ENCODE peak calls at places on chromosome X, in four cellular contexts. V is mesendoderm, I is IMR-90, B is H1. M is an unnamed sample.

GRCh38 chrX:6026484-6026883 is 202.2 kb downstream of the NLGN4X start:
- DNase-seq in V (no peak), I (no peak), B (no peak), M (no peak)

GRCh38 chrX:123773258-123773978 is 40.6 kb upstream of the THOC2 start:
- DNase-seq in V (no peak), I (no peak), B (no peak), M (no peak)

GRCh38 chrX:34880656-34881055 is 61.9 kb upstream of the FAM47B start:
- DNase-seq in V (no peak), I (peak; percentile 74), B (no peak), M (no peak)

GRCh38 chrX:30995705-30996104 is 76.1 kb downstream of the FTHL17 start:
- DNase-seq in V (no peak), I (no peak), B (no peak), M (no peak)

GRCh38 chrX:65871671-65872311 is 168.1 kb downstream of the VSIG4 start:
- DNase-seq in V (peak; percentile 92), I (no peak), B (peak; percentile 42), M (peak; percentile 62)

GRCh38 chrX:134520860-134521390 is 61.0 kb downstream of the HPRT1 start:
- DNase-seq in V (peak; percentile 89), I (peak; percentile 76), B (no peak), M (peak; percentile 65)

GRCh38 chrX:149628280-149628679 is 3.3 kb downstream of the TMEM185A start:
- DNase-seq in V (no peak), I (no peak), B (no peak), M (no peak)

GRCh38 chrX:46837543-46838481 is 969 bp downstream of the RP2 start:
- DNase-seq in V (no peak), I (peak; percentile 46), B (no peak), M (no peak)

GRCh38 chrX:370244-370962 is 16.3 kb downstream of the PPP2R3B start:
- DNase-seq in V (no peak), I (no peak), B (no peak), M (no peak)

GRCh38 chrX:93422693-93423092 is 250.7 kb downstream of the NAP1L3 start:
- DNase-seq in V (peak; percentile 64), I (peak; percentile 1), B (no peak), M (peak; percentile 54)

GRCh38 chrX:111288841-111289240 is 18.6 kb upstream of the CAPN6 start:
- DNase-seq in V (no peak), I (no peak), B (no peak), M (no peak)

GRCh38 chrX:139932077-139932900 is 564 bp downstream of the ATP11C start:
- DNase-seq in V (no peak), I (peak; percentile 26), B (no peak), M (no peak)

GRCh38 chrX:118346258-118347094 is 570 bp downstream of the WDR44 start:
- DNase-seq in V (peak; percentile 49), I (no peak), B (no peak), M (no peak)

GRCh38 chrX:71169586-71169985 is 24.9 kb downstream of the NLGN3 start:
- DNase-seq in V (no peak), I (no peak), B (no peak), M (no peak)

GRCh38 chrX:73765776-73766465 is 202.9 kb downstream of the CHIC1 start:
- DNase-seq in V (no peak), I (no peak), B (no peak), M (no peak)

DNA sequence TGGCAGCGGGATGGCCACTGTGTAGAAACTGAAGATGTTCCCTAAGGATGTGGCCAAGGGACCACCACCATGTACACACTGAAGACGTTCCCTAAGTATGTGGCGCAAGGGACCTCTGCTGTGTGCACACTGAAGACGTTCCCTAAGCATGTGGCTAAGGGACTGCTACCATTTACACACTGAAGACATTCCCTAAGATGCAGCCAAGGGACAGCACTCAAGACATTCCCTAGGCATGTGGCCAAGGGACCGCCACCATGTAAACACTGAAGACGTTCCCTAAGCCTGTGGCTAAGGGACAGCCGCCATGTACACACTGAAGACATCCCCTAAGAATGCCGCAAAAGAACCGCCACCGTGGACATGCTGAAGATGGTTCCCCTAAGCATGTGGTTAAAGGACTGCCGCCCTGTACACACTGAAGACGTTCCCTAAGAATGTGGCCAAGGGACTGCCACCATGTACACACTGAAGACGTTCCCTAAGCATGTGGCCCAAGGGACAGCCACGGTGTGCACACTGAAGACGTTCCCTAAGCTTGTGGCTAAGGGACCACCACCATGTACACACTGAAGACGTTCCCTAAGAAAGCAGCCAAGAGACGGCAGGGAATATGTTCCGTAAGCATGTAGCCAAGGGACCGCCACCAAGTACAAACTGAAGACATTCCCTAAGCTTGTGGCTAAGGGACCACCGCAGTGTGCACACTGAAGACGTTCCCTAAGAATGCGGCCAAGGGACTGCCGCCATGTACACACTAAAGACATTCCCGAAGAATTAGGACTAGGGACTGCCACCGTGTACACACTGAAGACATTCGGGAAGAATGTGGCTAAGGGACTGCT is 43.3 kb downstream of the DHRSX start:
- DNase-seq in V (peak; percentile 81), I (no peak), B (no peak), M (peak; percentile 69)
- H3K18ac ChIP-seq in V (no peak overlapping the region), I (no peak overlapping the region), B (peak overlapping the region; percentile 15), M (no peak overlapping the region)

GRCh38 chrX:44422631-44423030 is 79.2 kb upstream of the EFHC2 start:
- DNase-seq in V (no peak), I (no peak), B (no peak), M (no peak)
- H3K56ac ChIP-seq in V (no peak overlapping the region), I (no peak overlapping the region), B (no peak overlapping the region), M (no peak overlapping the region)

GRCh38 chrX:9859711-9860555 is 73.7 kb downstream of the SHROOM2 start:
- DNase-seq in V (no peak), I (peak; percentile 83), B (no peak), M (no peak)
- H3K18ac ChIP-seq in V (no peak overlapping the region), I (peak overlapping the region; percentile 27), B (no peak overlapping the region), M (no peak overlapping the region)

DNA sequence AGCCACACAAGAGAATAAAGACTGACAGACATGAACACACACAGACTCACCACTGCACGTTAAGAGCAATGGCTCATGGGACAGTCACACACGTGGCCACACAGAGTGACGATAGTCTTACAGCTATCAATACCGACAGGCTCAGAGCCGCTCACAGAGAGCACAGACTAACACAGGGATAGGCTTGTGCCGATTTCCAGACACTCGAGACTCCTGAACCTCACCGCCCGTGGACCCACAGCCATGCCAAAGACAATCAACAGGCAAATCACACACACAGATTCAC is 716 bp upstream of the SLC38A5 start:
- DNase-seq in V (no peak), I (no peak), B (no peak), M (no peak)
- H3K56ac ChIP-seq in V (no peak overlapping the region), I (no peak overlapping the region), B (no peak overlapping the region), M (no peak overlapping the region)

DNA sequence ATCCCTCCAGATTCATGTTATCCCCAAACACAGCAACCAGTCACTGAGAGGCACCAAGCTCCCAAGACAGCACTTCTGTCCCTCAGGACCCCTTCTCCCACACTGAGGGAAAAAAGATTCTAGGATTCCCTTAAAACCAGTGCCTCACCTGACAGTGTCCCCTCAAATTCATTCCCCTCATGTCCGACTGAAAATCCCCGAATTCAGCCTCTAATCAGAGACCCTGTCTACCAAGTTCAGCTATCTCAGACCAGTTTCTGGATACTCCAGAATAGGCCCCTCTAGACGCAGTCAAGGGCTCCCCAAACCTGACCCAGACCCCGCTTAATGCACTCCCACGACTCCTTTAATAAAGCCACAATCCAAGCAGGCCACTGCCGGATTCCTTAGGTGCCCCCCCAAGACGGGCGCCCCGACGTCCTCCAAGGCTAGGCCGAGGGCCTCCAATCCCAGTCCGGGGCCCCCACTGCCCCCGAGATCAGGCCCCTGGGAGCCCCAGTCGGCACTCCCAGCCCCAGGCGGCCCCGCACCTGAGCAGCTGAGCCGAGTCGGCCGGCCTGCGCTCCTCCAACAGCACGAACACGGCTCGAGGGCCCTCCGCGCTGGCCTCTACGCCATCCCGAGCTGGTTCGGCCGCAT is 457 bp downstream of the TFE3 start:
- DNase-seq in V (no peak), I (no peak), B (no peak), M (no peak)
- H3K18ac ChIP-seq in V (peak overlapping the region; percentile 90), I (peak overlapping the region; percentile 77), B (no peak overlapping the region), M (peak overlapping the region; percentile 64)

GRCh38 chrX:138492371-138492770 is 219.1 kb downstream of the FGF13 start:
- DNase-seq in V (no peak), I (no peak), B (no peak), M (no peak)
- H3K56ac ChIP-seq in V (no peak overlapping the region), I (no peak overlapping the region), B (no peak overlapping the region), M (no peak overlapping the region)

DNA sequence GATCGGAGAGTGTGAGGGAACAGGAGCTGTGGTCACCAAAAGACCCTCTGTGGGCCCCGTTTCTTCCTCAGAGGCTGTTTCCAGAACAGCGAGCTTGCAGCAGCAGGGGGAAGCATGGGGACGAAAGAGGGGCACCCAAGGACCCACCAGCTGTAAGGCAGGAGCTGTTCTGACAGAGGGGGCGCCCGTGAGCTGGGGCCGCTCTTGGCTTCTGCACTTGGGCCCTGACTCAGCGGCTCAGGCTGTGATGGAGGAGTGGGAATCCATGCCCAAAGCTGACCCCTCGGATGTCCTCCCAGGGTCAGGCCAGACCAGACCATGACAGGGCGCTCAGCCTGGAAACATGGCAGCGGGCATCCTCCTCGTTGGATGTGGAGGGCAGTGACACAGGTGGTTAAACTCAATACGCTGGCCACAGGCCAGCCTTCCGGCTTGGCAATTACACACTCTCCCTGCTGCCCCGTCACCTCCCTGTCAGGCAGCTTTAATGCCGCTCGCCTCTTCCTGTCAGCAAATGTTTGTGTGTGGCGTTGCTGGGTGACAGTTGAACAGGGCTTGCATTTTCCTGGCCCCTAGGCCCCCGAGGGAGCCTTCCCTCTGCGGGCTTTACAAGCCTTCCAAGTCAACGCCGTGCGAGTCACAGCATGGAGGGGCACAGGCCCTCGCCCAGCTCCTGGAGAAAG is 620.2 kb downstream of the BCOR start:
- DNase-seq in V (peak; percentile 51), I (no peak), B (peak; percentile 81), M (peak; percentile 88)
- H3K18ac ChIP-seq in V (peak overlapping the region; percentile 89), I (no peak overlapping the region), B (no peak overlapping the region), M (no peak overlapping the region)